ENCODE peak calls at places on chromosomes 3 and 15, in seven cellular contexts. B is ACHN, E is amniotic stem cell, N is SJSA1, W is mucosa of descending colon, I is SHP77, Q is hippocampal formation. T is an unnamed sample.

GRCh38 chr3:195098741-195099525 is 172.0 kb downstream of the XXYLT1 start:
- DNase-seq in B (no peak), E (no peak), N (no peak), W (peak), I (no peak), Q (no peak), T (no peak)

GRCh38 chr15:78509726-78510312 is 2.4 kb downstream of the HYKK start:
- DNase-seq in B (no peak), E (no peak), N (no peak), W (no peak), I (no peak), Q (no peak), T (no peak)

GRCh38 chr3:180142041-180142440 is 105.3 kb upstream of the PEX5L start:
- DNase-seq in B (no peak), E (no peak), N (no peak), W (no peak), I (no peak), Q (no peak), T (no peak)

GRCh38 chr3:44173263-44173662 is 68.4 kb upstream of the TOPAZ1 start:
- DNase-seq in B (no peak), E (no peak), N (no peak), W (no peak), I (no peak), Q (no peak), T (no peak)

GRCh38 chr15:34436956-34437442 is 609 bp downstream of the GOLGA8A start:
- DNase-seq in B (peak), E (no peak), N (peak), W (peak), I (no peak), Q (no peak), T (peak)

GRCh38 chr15:98650871-98651481 is 2.6 kb downstream of the IGF1R start:
- DNase-seq in B (peak), E (no peak), N (peak), W (peak), I (no peak), Q (no peak), T (no peak)

GRCh38 chr3:8768364-8769087 is 887 bp downstream of the OXTR start:
- DNase-seq in B (no peak), E (no peak), N (no peak), W (no peak), I (no peak), Q (no peak), T (no peak)

GRCh38 chr15:40055576-40056293 is 16.8 kb upstream of the SRP14 start:
- DNase-seq in B (no peak), E (no peak), N (no peak), W (peak), I (no peak), Q (no peak), T (no peak)

GRCh38 chr3:127373701-127374625 is 86.1 kb upstream of the PRR20G start:
- DNase-seq in B (peak), E (no peak), N (no peak), W (no peak), I (no peak), Q (no peak), T (no peak)

GRCh38 chr15:45642203-45642932 is 7.5 kb downstream of the SQOR start:
- DNase-seq in B (peak), E (peak), N (no peak), W (no peak), I (no peak), Q (no peak), T (no peak)

GRCh38 chr3:12670365-12670764 is 6.4 kb upstream of the RAF1 start:
- DNase-seq in B (no peak), E (no peak), N (no peak), W (no peak), I (no peak), Q (no peak), T (no peak)

GRCh38 chr15:100284191-100284590 is 57.6 kb downstream of the ADAMTS17 start:
- DNase-seq in B (no peak), E (no peak), N (no peak), W (no peak), I (no peak), Q (no peak), T (no peak)

GRCh38 chr3:197958346-197958745 is 1.7 kb upstream of the LMLN start:
- DNase-seq in B (no peak), E (no peak), N (no peak), W (no peak), I (no peak), Q (no peak), T (no peak)

GRCh38 chr15:101176625-101177024 is 75.2 kb downstream of the CHSY1 start:
- DNase-seq in B (no peak), E (no peak), N (peak), W (no peak), I (no peak), Q (no peak), T (no peak)

GRCh38 chr15:75578206-75578947 is 738 bp downstream of the PTPN9 start:
- DNase-seq in B (peak), E (no peak), N (peak), W (peak), I (no peak), Q (peak), T (peak)

GRCh38 chr3:176568189-176568588 is 629.1 kb downstream of the TBL1XR1 start:
- DNase-seq in B (no peak), E (no peak), N (no peak), W (no peak), I (no peak), Q (no peak), T (no peak)

GRCh38 chr3:126357299-126358037 is at the start of gene KLF15:
- DNase-seq in B (peak), E (peak), N (peak), W (peak), I (peak), Q (peak), T (peak)

GRCh38 chr3:187112934-187113793 is 26.1 kb downstream of the RPL39L start:
- DNase-seq in B (peak), E (no peak), N (peak), W (no peak), I (no peak), Q (no peak), T (no peak)

GRCh38 chr3:190225186-190225692 is 97.0 kb downstream of the CLDN1 start:
- DNase-seq in B (peak), E (peak), N (peak), W (no peak), I (peak), Q (no peak), T (no peak)

GRCh38 chr3:184815046-184815930 is 3.3 kb downstream of the VPS8 start:
- DNase-seq in B (no peak), E (peak), N (peak), W (no peak), I (no peak), Q (no peak), T (no peak)

GRCh38 chr3:123730816-123731215 is 146.0 kb upstream of the HACD2 start:
- DNase-seq in B (no peak), E (no peak), N (no peak), W (no peak), I (no peak), Q (no peak), T (no peak)

GRCh38 chr3:160999268-160999667 is 105.9 kb downstream of the B3GALNT1 start:
- DNase-seq in B (no peak), E (no peak), N (no peak), W (no peak), I (no peak), Q (no peak), T (no peak)

T was measured in central memory CD8-positive, alpha-beta T cell.